ENCODE peak calls at places on chromosomes 16 and 17, in four cellular contexts. E, W, G and T are unnamed samples.
A peak's percentile ranks its signal among the peaks of the same experiment; 100 is the strongest.

GRCh38 chr16:27224271-27224737 is 21.0 kb downstream of the KDM8 start:
- DNase-seq in E (no peak), W (no peak), G (no peak), T (no peak)

GRCh38 chr17:40490289-40490853 is 11.1 kb downstream of the TNS4 start:
- DNase-seq in W (no peak), G (peak; percentile 97), E (peak; percentile 97), T (peak; percentile 79)

GRCh38 chr17:16328997-16329396 is 24.3 kb downstream of the CENPV start:
- DNase-seq in W (no peak), G (no peak), E (no peak), T (no peak)

GRCh38 chr16:66512589-66513404 is 37.1 kb downstream of the TK2 start:
- DNase-seq in E (peak; percentile 79), G (peak; percentile 68), W (no peak), T (peak; percentile 41)

GRCh38 chr16:3149630-3150345 is 15.0 kb downstream of the ZNF213 start:
- DNase-seq in E (peak; percentile 76), G (peak; percentile 60), W (no peak), T (peak; percentile 39)

GRCh38 chr17:66483946-66484345 is 181.5 kb downstream of the PRKCA start:
- DNase-seq in W (no peak), E (no peak), G (no peak), T (no peak)

GRCh38 chr17:33335491-33336173 is 42.5 kb upstream of the ASIC2 start:
- DNase-seq in W (no peak), E (no peak), G (no peak), T (no peak)

GRCh38 chr17:30433514-30433913 is 43.7 kb upstream of the GOSR1 start:
- DNase-seq in W (peak; percentile 47), G (peak; percentile 84), E (peak; percentile 97), T (peak; percentile 86)

GRCh38 chr17:28398280-28398981 is 7.6 kb downstream of the SLC46A1 start:
- DNase-seq in W (no peak), E (no peak), G (no peak), T (no peak)

GRCh38 chr16:10992797-10993196 is 48.4 kb downstream of the CLEC16A start:
- DNase-seq in W (peak; percentile 17), G (peak; percentile 89), E (peak; percentile 89), T (peak; percentile 73)

GRCh38 chr17:13306310-13306962 is 288.6 kb upstream of the ELAC2 start:
- DNase-seq in G (peak; percentile 90), E (peak; percentile 97), W (peak; percentile 14), T (peak; percentile 82)

GRCh38 chr17:80523054-80523744 is 21.4 kb upstream of the RPTOR start:
- DNase-seq in W (no peak), G (no peak), E (no peak), T (no peak)

GRCh38 chr17:73118876-73119485 is 26.5 kb upstream of the SLC39A11 start:
- DNase-seq in W (no peak), G (no peak), E (no peak), T (no peak)

GRCh38 chr17:61635913-61636432 is 45.0 kb upstream of the NACA2 start:
- DNase-seq in E (peak; percentile 81), G (peak; percentile 72), W (no peak), T (peak; percentile 77)

GRCh38 chr16:66372078-66372897 is 5.8 kb downstream of the CDH5 start:
- DNase-seq in E (no peak), W (no peak), G (no peak), T (no peak)

GRCh38 chr17:21278304-21279197 is 6.0 kb upstream of the MAP2K3 start:
- DNase-seq in W (no peak), G (no peak), E (no peak), T (peak; percentile 72)

GRCh38 chr17:7833011-7833794 is 814 bp upstream of the KDM6B start:
- DNase-seq in E (no peak), G (no peak), W (no peak), T (no peak)

GRCh38 chr17:67959510-67959909 is 36.8 kb downstream of the C17orf58 start:
- DNase-seq in G (no peak), W (no peak), E (no peak), T (no peak)

GRCh38 chr16:11312718-11313492 is 31.8 kb upstream of the PRM1 start:
- DNase-seq in W (no peak), G (peak; percentile 72), E (peak; percentile 75), T (peak; percentile 47)

DNA sequence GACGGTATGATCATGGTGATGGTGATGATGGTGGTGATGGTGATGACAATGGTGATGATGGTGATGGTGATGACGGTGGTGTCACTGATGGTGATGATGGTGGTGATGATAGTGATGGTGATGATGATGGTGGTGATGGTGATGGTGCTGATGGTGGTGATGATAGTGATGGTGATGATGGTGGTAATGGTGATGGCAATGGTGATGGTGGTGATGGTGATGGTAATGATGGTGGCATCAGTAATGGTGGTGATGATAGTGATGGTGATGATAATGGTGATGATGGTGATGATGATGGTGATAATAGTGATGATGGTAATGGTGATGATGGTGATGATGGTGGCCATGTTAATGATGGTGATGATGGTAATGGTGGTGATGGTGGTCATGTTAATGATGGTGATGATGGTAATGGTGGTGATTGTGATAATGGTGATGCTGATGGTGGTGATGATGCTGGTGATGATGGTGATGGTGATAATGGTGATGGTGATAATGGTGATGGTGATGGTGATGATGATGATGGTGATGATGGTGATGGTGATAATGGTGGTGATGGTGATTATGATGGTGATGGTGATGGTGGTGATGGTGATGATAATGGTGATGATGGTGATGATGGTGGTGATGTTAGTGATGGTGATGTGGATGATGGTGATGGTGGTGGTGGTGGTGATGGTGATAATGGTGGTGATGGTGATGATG is 107.2 kb downstream of the C16orf95 start:
- DNase-seq in W (no peak), E (no peak), G (no peak), T (no peak)
- H3K4me3 ChIP-seq in W (no peak overlapping the region), E (no peak overlapping the region), G (no peak overlapping the region), T (no peak overlapping the region)

DNA sequence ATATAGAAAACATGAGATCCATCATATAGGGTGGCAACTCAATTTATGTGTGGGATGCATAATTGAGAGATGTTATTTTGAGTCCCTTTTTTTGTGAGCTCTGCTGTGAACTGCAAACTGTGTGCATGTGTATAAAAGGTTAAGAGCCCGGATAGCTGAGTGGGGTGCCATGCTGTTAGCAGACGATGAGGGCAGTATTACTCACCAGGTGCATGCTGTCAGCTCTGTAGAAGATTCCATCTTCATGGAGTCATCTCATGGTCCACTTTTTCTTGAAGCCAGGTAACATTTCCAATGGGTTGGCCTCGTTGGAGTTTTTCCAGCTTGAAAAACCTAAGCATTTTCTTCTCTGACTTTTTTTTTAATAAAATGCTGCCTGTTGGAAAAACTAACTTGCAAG is 43.0 kb upstream of the RHBDL3 start:
- DNase-seq in W (no peak), G (no peak), E (peak; percentile 28), T (no peak)
- TF ChIP-seq CTCF in W (no peak), G (no peak), E (no peak), T (no peak)

DNA sequence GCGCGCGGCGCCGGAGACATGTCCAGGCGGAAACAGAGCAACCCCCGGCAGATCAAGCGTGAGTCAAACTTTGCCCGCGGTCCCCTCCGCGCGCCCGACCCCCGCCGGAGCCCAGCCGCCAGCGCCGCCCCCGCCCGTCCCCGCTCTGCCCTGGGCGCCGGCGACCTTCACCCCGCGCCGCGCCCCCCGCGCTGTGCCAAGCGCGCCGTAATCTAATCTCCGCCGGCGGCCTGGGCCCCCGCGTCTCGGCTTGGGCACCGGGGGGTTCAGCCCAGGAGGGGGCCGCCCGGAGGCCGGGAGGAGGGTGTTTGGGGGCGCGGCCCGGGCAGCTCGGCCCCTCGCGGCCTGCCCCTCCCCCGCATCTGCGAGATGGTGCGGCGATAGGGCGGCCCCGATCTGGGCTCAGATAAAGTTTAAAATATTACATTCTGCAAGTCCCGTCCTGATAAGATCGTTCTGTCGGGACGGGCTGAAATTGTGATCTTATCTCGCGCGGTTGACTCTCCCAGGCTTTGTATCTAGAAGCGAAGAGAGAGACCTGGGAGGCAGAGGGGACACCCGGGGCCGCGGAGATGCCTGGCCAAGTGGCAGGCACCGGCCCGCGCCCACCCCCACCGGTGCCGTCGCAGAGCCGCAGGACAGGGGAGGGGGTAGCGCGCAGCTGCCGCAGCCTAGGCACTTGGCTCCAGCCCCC is 688 bp downstream of the ZFPM1 start:
- DNase-seq in W (no peak), E (peak; percentile 31), G (no peak), T (no peak)
- H3K4me3 ChIP-seq in W (peak overlapping the region; percentile 55), E (peak overlapping the region; percentile 59), G (peak overlapping the region; percentile 66), T (peak overlapping the region; percentile 71)

DNA sequence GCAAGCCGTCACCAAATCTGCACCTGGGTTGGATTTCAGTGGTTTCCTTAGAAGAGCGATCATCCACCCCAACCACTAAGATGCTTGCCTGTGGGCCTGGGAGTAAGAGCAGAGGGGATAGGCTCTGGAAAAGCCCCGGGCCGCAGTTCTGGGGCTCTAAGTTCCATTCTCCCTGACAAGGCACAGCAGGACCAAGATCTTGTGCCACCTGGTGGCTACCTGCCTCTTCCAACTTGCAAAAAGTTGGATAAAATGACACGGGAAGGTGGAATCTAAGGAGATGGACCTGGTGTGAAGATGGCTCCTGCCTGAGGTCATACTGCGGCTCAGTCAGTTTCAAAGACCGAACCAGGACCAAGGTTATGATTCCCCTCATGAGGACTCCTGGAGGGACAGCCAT is 42.3 kb downstream of the ABCC12 start:
- DNase-seq in E (no peak), G (no peak), W (no peak), T (no peak)
- TF ChIP-seq CTCF in E (peak; percentile 46), G (no peak), W (peak; percentile 2), T (no peak)